ENCODE peak calls at places on chromosomes 13 and 19, in eight cellular contexts. One of them, this sample, is unnamed.

GRCh38 chr13:102039264-102039663 is 362.6 kb downstream of the FGF14 start:
- ATAC-seq in HepG2: no peak
- ATAC-seq in K562: no peak
- ATAC-seq in HCT116: no peak
- ATAC-seq in GM12878: no peak
- ATAC-seq in GM23338: peak; percentile 39
- ATAC-seq in upper lobe of left lung: no peak
- ATAC-seq in Panc1: no peak
- ATAC-seq in this sample: no peak

GRCh38 chr13:21739771-21740170 is 68.9 kb downstream of the FGF9 start:
- ATAC-seq in HepG2: no peak
- ATAC-seq in K562: no peak
- ATAC-seq in HCT116: no peak
- ATAC-seq in GM12878: no peak
- ATAC-seq in GM23338: no peak
- ATAC-seq in upper lobe of left lung: no peak
- ATAC-seq in Panc1: no peak
- ATAC-seq in this sample: no peak

GRCh38 chr13:60210510-60211065 is 46.9 kb upstream of the DIAPH3 start:
- ATAC-seq in HepG2: no peak
- ATAC-seq in K562: no peak
- ATAC-seq in HCT116: no peak
- ATAC-seq in GM12878: no peak
- ATAC-seq in GM23338: no peak
- ATAC-seq in upper lobe of left lung: no peak
- ATAC-seq in Panc1: no peak
- ATAC-seq in this sample: no peak

GRCh38 chr19:4149518-4150288 is 3.7 kb upstream of the CREB3L3 start:
- ATAC-seq in HepG2: no peak
- ATAC-seq in K562: no peak
- ATAC-seq in HCT116: no peak
- ATAC-seq in GM12878: no peak
- ATAC-seq in GM23338: no peak
- ATAC-seq in upper lobe of left lung: no peak
- ATAC-seq in Panc1: no peak
- ATAC-seq in this sample: no peak

GRCh38 chr13:32075150-32075851 is 43.7 kb downstream of the FRY start:
- ATAC-seq in HepG2: peak; percentile 88
- ATAC-seq in K562: no peak
- ATAC-seq in HCT116: no peak
- ATAC-seq in GM12878: no peak
- ATAC-seq in GM23338: no peak
- ATAC-seq in upper lobe of left lung: no peak
- ATAC-seq in Panc1: no peak
- ATAC-seq in this sample: no peak

GRCh38 chr13:75648446-75648845 is 12.3 kb downstream of the LMO7 start:
- ATAC-seq in HepG2: no peak
- ATAC-seq in K562: no peak
- ATAC-seq in HCT116: no peak
- ATAC-seq in GM12878: no peak
- ATAC-seq in GM23338: no peak
- ATAC-seq in upper lobe of left lung: no peak
- ATAC-seq in Panc1: no peak
- ATAC-seq in this sample: no peak

GRCh38 chr13:111897178-111897845 is 169.6 kb upstream of the SOX1 start:
- ATAC-seq in HepG2: no peak
- ATAC-seq in K562: no peak
- ATAC-seq in HCT116: no peak
- ATAC-seq in GM12878: no peak
- ATAC-seq in GM23338: no peak
- ATAC-seq in upper lobe of left lung: no peak
- ATAC-seq in Panc1: no peak
- ATAC-seq in this sample: no peak

GRCh38 chr19:49340069-49340864 is 5.1 kb downstream of the CD37 start:
- ATAC-seq in HepG2: peak; percentile 78
- ATAC-seq in K562: peak; percentile 69
- ATAC-seq in HCT116: no peak
- ATAC-seq in GM12878: peak; percentile 80
- ATAC-seq in GM23338: peak; percentile 4
- ATAC-seq in upper lobe of left lung: peak; percentile 47
- ATAC-seq in Panc1: peak; percentile 42
- ATAC-seq in this sample: peak; percentile 45

GRCh38 chr19:42606660-42607351 is 12.1 kb upstream of the CEACAM8 start:
- ATAC-seq in HepG2: peak; percentile 81
- ATAC-seq in K562: peak; percentile 93
- ATAC-seq in HCT116: peak; percentile 98
- ATAC-seq in GM12878: peak; percentile 80
- ATAC-seq in GM23338: peak; percentile 99
- ATAC-seq in upper lobe of left lung: peak; percentile 87
- ATAC-seq in Panc1: peak; percentile 89
- ATAC-seq in this sample: no peak

GRCh38 chr19:46224773-46225172 is 4.8 kb upstream of the IGFL1 start:
- ATAC-seq in HepG2: no peak
- ATAC-seq in K562: no peak
- ATAC-seq in HCT116: no peak
- ATAC-seq in GM12878: no peak
- ATAC-seq in GM23338: no peak
- ATAC-seq in upper lobe of left lung: no peak
- ATAC-seq in Panc1: no peak
- ATAC-seq in this sample: no peak
- H3K4me1 ChIP-seq in HepG2: no peaks in the 10 kb centered on the region
- H3K4me1 ChIP-seq in K562: no peaks in the 10 kb centered on the region
- H3K4me1 ChIP-seq in HCT116: no peaks in the 10 kb centered on the region
- H3K4me1 ChIP-seq in GM12878: no peaks in the 10 kb centered on the region
- H3K4me1 ChIP-seq in GM23338: no peaks in the 10 kb centered on the region
- H3K4me1 ChIP-seq in upper lobe of left lung: no peaks in the 10 kb centered on the region
- H3K4me1 ChIP-seq in Panc1: no peaks in the 10 kb centered on the region
- H3K4me1 ChIP-seq in this sample: no peaks in the 10 kb centered on the region

DNA sequence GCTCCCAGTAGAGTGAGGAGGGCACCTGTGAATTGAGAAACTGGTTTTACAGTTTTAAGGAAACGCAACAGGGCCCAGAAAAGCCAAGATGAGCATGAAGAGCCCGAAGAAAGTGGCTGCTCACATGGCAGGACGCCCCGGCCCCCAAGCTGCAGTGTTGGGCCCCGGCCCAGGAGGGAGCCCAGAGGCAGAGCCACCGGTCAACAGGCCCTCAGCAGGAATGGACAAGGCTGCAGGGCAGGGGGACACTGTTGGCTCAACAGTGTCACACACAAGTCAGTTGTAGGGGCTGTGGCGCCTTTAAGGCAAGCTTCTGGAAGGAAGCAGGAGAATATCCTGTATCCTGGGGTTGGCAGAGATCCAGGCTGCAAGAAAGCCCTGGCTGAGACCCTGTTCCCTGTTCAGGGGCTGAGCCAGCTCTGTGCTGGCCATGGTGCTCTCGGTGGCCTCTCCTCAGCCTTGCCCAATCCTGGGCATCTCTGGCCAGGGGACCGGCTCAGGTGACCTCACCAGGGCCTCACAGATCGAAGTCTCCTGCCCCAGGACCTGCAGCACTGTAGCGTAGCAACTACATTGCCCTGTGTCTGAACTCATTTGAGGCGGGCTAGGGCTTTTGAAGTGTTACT is 28.0 kb downstream of the UPF1 start:
- ATAC-seq in HepG2: peak; percentile 11
- ATAC-seq in K562: no peak
- ATAC-seq in HCT116: no peak
- ATAC-seq in GM12878: no peak
- ATAC-seq in GM23338: no peak
- ATAC-seq in upper lobe of left lung: no peak
- ATAC-seq in Panc1: no peak
- ATAC-seq in this sample: peak; percentile 46
- TF ChIP-seq POLR2AphosphoS5 in HepG2: no peak
- TF ChIP-seq POLR2AphosphoS5 in K562: no peak
- TF ChIP-seq POLR2AphosphoS5 in HCT116: peak; percentile 22
- TF ChIP-seq POLR2AphosphoS5 in GM12878: no peak
- TF ChIP-seq POLR2AphosphoS5 in GM23338: no peak
- TF ChIP-seq POLR2AphosphoS5 in upper lobe of left lung: no peak
- TF ChIP-seq POLR2AphosphoS5 in Panc1: no peak
- TF ChIP-seq POLR2AphosphoS5 in this sample: no peak

DNA sequence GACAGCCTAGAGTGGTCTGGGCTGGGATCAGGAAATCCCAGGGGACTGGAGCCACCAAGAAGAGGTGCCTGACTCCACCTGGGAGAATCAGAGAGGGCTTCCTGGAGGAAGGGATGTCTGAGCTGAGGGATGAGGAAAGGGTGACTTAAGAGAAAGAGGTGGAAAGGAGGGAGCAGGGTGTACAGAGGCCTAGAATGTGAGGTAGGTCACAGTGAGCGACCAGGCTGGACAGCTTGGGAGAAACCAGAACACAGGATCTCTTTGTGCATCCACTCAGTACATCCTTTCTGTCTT is 1.0 kb downstream of the TBCB start:
- ATAC-seq in HepG2: no peak
- ATAC-seq in K562: no peak
- ATAC-seq in HCT116: no peak
- ATAC-seq in GM12878: no peak
- ATAC-seq in GM23338: no peak
- ATAC-seq in upper lobe of left lung: no peak
- ATAC-seq in Panc1: no peak
- ATAC-seq in this sample: no peak
- H3K27ac ChIP-seq in HepG2: peak overlapping the region; percentile 60
- H3K27ac ChIP-seq in K562: no peak overlapping the region
- H3K27ac ChIP-seq in HCT116: peak overlapping the region; percentile 92
- H3K27ac ChIP-seq in GM12878: peak overlapping the region; percentile 27
- H3K27ac ChIP-seq in GM23338: no peak overlapping the region
- H3K27ac ChIP-seq in upper lobe of left lung: peak overlapping the region; percentile 90
- H3K27ac ChIP-seq in Panc1: peak overlapping the region; percentile 92
- H3K27ac ChIP-seq in this sample: peak overlapping the region; percentile 91

GRCh38 chr19:2243274-2244121 is 5.6 kb upstream of the AMH start:
- ATAC-seq in HepG2: no peak
- ATAC-seq in K562: no peak
- ATAC-seq in HCT116: no peak
- ATAC-seq in GM12878: no peak
- ATAC-seq in GM23338: no peak
- ATAC-seq in upper lobe of left lung: no peak
- ATAC-seq in Panc1: no peak
- ATAC-seq in this sample: no peak
- H3K4me1 ChIP-seq in HepG2: peaks cover 57% of the 10 kb centered on the region
- H3K4me1 ChIP-seq in K562: peaks cover 18% of the 10 kb centered on the region
- H3K4me1 ChIP-seq in HCT116: peaks cover 26% of the 10 kb centered on the region
- H3K4me1 ChIP-seq in GM12878: peaks cover 5% of the 10 kb centered on the region
- H3K4me1 ChIP-seq in GM23338: peaks cover 23% of the 10 kb centered on the region
- H3K4me1 ChIP-seq in upper lobe of left lung: peaks cover 55% of the 10 kb centered on the region
- H3K4me1 ChIP-seq in Panc1: peaks cover 26% of the 10 kb centered on the region
- H3K4me1 ChIP-seq in this sample: no peaks in the 10 kb centered on the region

GRCh38 chr19:39110263-39110967 is 15.2 kb upstream of the PAK4 start:
- ATAC-seq in HepG2: peak; percentile 84
- ATAC-seq in K562: peak; percentile 89
- ATAC-seq in HCT116: peak; percentile 78
- ATAC-seq in GM12878: peak; percentile 97
- ATAC-seq in GM23338: peak; percentile 86
- ATAC-seq in upper lobe of left lung: peak; percentile 64
- ATAC-seq in Panc1: peak; percentile 83
- ATAC-seq in this sample: peak; percentile 50
- TF ChIP-seq POLR2AphosphoS5 in HepG2: no peak
- TF ChIP-seq POLR2AphosphoS5 in K562: no peak
- TF ChIP-seq POLR2AphosphoS5 in HCT116: no peak
- TF ChIP-seq POLR2AphosphoS5 in GM12878: no peak
- TF ChIP-seq POLR2AphosphoS5 in GM23338: no peak
- TF ChIP-seq POLR2AphosphoS5 in upper lobe of left lung: no peak
- TF ChIP-seq POLR2AphosphoS5 in Panc1: no peak
- TF ChIP-seq POLR2AphosphoS5 in this sample: no peak

This sample was measured in gastroesophageal sphincter.